ENCODE peak calls at places on chromosomes 13 and 19, in ten cellular contexts. One of them, this sample, is unnamed.

GRCh38 chr19:14061751-14062557 is at the start of gene PALM3:
- DNase-seq in RPMI8226: no peak
- DNase-seq in AG04450: no peak
- DNase-seq in CD8-positive, alpha-beta T cell: no peak
- DNase-seq in T-helper 17 cell: no peak
- DNase-seq in heart right ventricle: no peak
- DNase-seq in small intestine: peak
- DNase-seq in AG04449: no peak
- DNase-seq in colonic mucosa: no peak
- DNase-seq in naive B cell: no peak
- DNase-seq in this sample: no peak

GRCh38 chr13:98291658-98292057 is 114.6 kb upstream of the RNF113B start:
- DNase-seq in RPMI8226: no peak
- DNase-seq in naive B cell: no peak
- DNase-seq in small intestine: no peak
- DNase-seq in heart right ventricle: no peak
- DNase-seq in colonic mucosa: no peak
- DNase-seq in CD8-positive, alpha-beta T cell: no peak
- DNase-seq in AG04450: no peak
- DNase-seq in AG04449: no peak
- DNase-seq in T-helper 17 cell: no peak
- DNase-seq in this sample: peak

GRCh38 chr13:98222081-98222554 is 45.0 kb upstream of the RNF113B start:
- DNase-seq in AG04450: no peak
- DNase-seq in colonic mucosa: peak
- DNase-seq in small intestine: peak
- DNase-seq in AG04449: no peak
- DNase-seq in RPMI8226: no peak
- DNase-seq in heart right ventricle: no peak
- DNase-seq in naive B cell: no peak
- DNase-seq in CD8-positive, alpha-beta T cell: no peak
- DNase-seq in T-helper 17 cell: no peak
- DNase-seq in this sample: peak

GRCh38 chr19:42421101-42421500 is 6.1 kb downstream of the LIPE start:
- DNase-seq in T-helper 17 cell: no peak
- DNase-seq in small intestine: no peak
- DNase-seq in naive B cell: no peak
- DNase-seq in heart right ventricle: no peak
- DNase-seq in colonic mucosa: no peak
- DNase-seq in AG04449: no peak
- DNase-seq in AG04450: no peak
- DNase-seq in RPMI8226: no peak
- DNase-seq in CD8-positive, alpha-beta T cell: no peak
- DNase-seq in this sample: no peak

GRCh38 chr13:113964251-113964995 is 9.5 kb downstream of the C13orf46 start:
- DNase-seq in CD8-positive, alpha-beta T cell: no peak
- DNase-seq in heart right ventricle: no peak
- DNase-seq in AG04449: no peak
- DNase-seq in naive B cell: no peak
- DNase-seq in RPMI8226: no peak
- DNase-seq in AG04450: no peak
- DNase-seq in colonic mucosa: no peak
- DNase-seq in small intestine: no peak
- DNase-seq in T-helper 17 cell: no peak
- DNase-seq in this sample: no peak

GRCh38 chr13:76048126-76048525 is 412.0 kb downstream of the LMO7 start:
- DNase-seq in heart right ventricle: no peak
- DNase-seq in T-helper 17 cell: no peak
- DNase-seq in colonic mucosa: no peak
- DNase-seq in RPMI8226: no peak
- DNase-seq in AG04449: no peak
- DNase-seq in naive B cell: no peak
- DNase-seq in AG04450: no peak
- DNase-seq in CD8-positive, alpha-beta T cell: no peak
- DNase-seq in small intestine: no peak
- DNase-seq in this sample: no peak

GRCh38 chr19:16654151-16654550 is 5.8 kb downstream of the SMIM7 start:
- DNase-seq in AG04450: no peak
- DNase-seq in RPMI8226: no peak
- DNase-seq in colonic mucosa: no peak
- DNase-seq in CD8-positive, alpha-beta T cell: no peak
- DNase-seq in small intestine: no peak
- DNase-seq in naive B cell: no peak
- DNase-seq in AG04449: no peak
- DNase-seq in heart right ventricle: no peak
- DNase-seq in T-helper 17 cell: no peak
- DNase-seq in this sample: peak

GRCh38 chr19:38534574-38534973 is 83.2 kb downstream of the MAP4K1 start:
- DNase-seq in small intestine: no peak
- DNase-seq in naive B cell: no peak
- DNase-seq in colonic mucosa: no peak
- DNase-seq in CD8-positive, alpha-beta T cell: no peak
- DNase-seq in RPMI8226: no peak
- DNase-seq in T-helper 17 cell: no peak
- DNase-seq in AG04450: no peak
- DNase-seq in heart right ventricle: no peak
- DNase-seq in AG04449: no peak
- DNase-seq in this sample: no peak

GRCh38 chr13:90618133-90618532 is 729.4 kb upstream of the MIR17HG start:
- DNase-seq in T-helper 17 cell: no peak
- DNase-seq in CD8-positive, alpha-beta T cell: no peak
- DNase-seq in small intestine: no peak
- DNase-seq in naive B cell: no peak
- DNase-seq in AG04450: no peak
- DNase-seq in RPMI8226: peak
- DNase-seq in AG04449: no peak
- DNase-seq in colonic mucosa: no peak
- DNase-seq in heart right ventricle: no peak
- DNase-seq in this sample: peak

GRCh38 chr13:30429721-30430694 is 7.7 kb downstream of the UBE2L5 start:
- DNase-seq in RPMI8226: no peak
- DNase-seq in CD8-positive, alpha-beta T cell: no peak
- DNase-seq in AG04449: peak
- DNase-seq in small intestine: no peak
- DNase-seq in AG04450: peak
- DNase-seq in T-helper 17 cell: no peak
- DNase-seq in naive B cell: no peak
- DNase-seq in heart right ventricle: no peak
- DNase-seq in colonic mucosa: no peak
- DNase-seq in this sample: no peak

GRCh38 chr19:16293133-16294085 is 31.2 kb upstream of the KLF2 start:
- DNase-seq in naive B cell: no peak
- DNase-seq in CD8-positive, alpha-beta T cell: no peak
- DNase-seq in heart right ventricle: peak
- DNase-seq in RPMI8226: peak
- DNase-seq in small intestine: peak
- DNase-seq in colonic mucosa: peak
- DNase-seq in T-helper 17 cell: no peak
- DNase-seq in AG04449: peak
- DNase-seq in AG04450: peak
- DNase-seq in this sample: no peak

GRCh38 chr13:30715837-30716236 is 19.5 kb upstream of the ALOX5AP start:
- DNase-seq in colonic mucosa: no peak
- DNase-seq in heart right ventricle: peak
- DNase-seq in RPMI8226: no peak
- DNase-seq in small intestine: no peak
- DNase-seq in naive B cell: no peak
- DNase-seq in AG04449: no peak
- DNase-seq in CD8-positive, alpha-beta T cell: no peak
- DNase-seq in T-helper 17 cell: no peak
- DNase-seq in AG04450: no peak
- DNase-seq in this sample: no peak

GRCh38 chr19:1521636-1522035 is 2.2 kb upstream of the PLK5 start:
- DNase-seq in small intestine: no peak
- DNase-seq in T-helper 17 cell: no peak
- DNase-seq in colonic mucosa: no peak
- DNase-seq in AG04449: no peak
- DNase-seq in AG04450: no peak
- DNase-seq in heart right ventricle: peak
- DNase-seq in CD8-positive, alpha-beta T cell: no peak
- DNase-seq in naive B cell: no peak
- DNase-seq in RPMI8226: no peak
- DNase-seq in this sample: no peak

GRCh38 chr19:6802336-6803035 is 30.0 kb downstream of the VAV1 start:
- DNase-seq in CD8-positive, alpha-beta T cell: peak
- DNase-seq in AG04449: no peak
- DNase-seq in RPMI8226: peak
- DNase-seq in heart right ventricle: peak
- DNase-seq in colonic mucosa: peak
- DNase-seq in T-helper 17 cell: peak
- DNase-seq in naive B cell: peak
- DNase-seq in AG04450: no peak
- DNase-seq in small intestine: peak
- DNase-seq in this sample: no peak

GRCh38 chr19:6453951-6454565 is 5.5 kb downstream of the SLC25A23 start:
- DNase-seq in heart right ventricle: no peak
- DNase-seq in AG04449: no peak
- DNase-seq in RPMI8226: no peak
- DNase-seq in AG04450: no peak
- DNase-seq in naive B cell: no peak
- DNase-seq in colonic mucosa: no peak
- DNase-seq in T-helper 17 cell: no peak
- DNase-seq in CD8-positive, alpha-beta T cell: no peak
- DNase-seq in small intestine: no peak
- DNase-seq in this sample: no peak

GRCh38 chr13:97564929-97565328 is 131.0 kb downstream of the RAP2A start:
- DNase-seq in naive B cell: no peak
- DNase-seq in RPMI8226: no peak
- DNase-seq in AG04449: no peak
- DNase-seq in small intestine: no peak
- DNase-seq in T-helper 17 cell: no peak
- DNase-seq in AG04450: no peak
- DNase-seq in heart right ventricle: no peak
- DNase-seq in CD8-positive, alpha-beta T cell: no peak
- DNase-seq in colonic mucosa: no peak
- DNase-seq in this sample: no peak

GRCh38 chr19:1871140-1871597 is 7.8 kb upstream of the KLF16 start:
- DNase-seq in naive B cell: no peak
- DNase-seq in AG04449: no peak
- DNase-seq in AG04450: no peak
- DNase-seq in colonic mucosa: no peak
- DNase-seq in RPMI8226: no peak
- DNase-seq in CD8-positive, alpha-beta T cell: no peak
- DNase-seq in T-helper 17 cell: no peak
- DNase-seq in heart right ventricle: no peak
- DNase-seq in small intestine: no peak
- DNase-seq in this sample: no peak

GRCh38 chr13:22311734-22312404 is 641.0 kb downstream of the FGF9 start:
- DNase-seq in heart right ventricle: peak
- DNase-seq in CD8-positive, alpha-beta T cell: no peak
- DNase-seq in small intestine: no peak
- DNase-seq in AG04449: no peak
- DNase-seq in colonic mucosa: no peak
- DNase-seq in RPMI8226: no peak
- DNase-seq in naive B cell: no peak
- DNase-seq in T-helper 17 cell: no peak
- DNase-seq in AG04450: no peak
- DNase-seq in this sample: peak

GRCh38 chr13:104460553-104460952 is 1394.3 kb upstream of the SLC10A2 start:
- DNase-seq in CD8-positive, alpha-beta T cell: no peak
- DNase-seq in AG04450: no peak
- DNase-seq in T-helper 17 cell: no peak
- DNase-seq in small intestine: no peak
- DNase-seq in heart right ventricle: no peak
- DNase-seq in colonic mucosa: no peak
- DNase-seq in RPMI8226: no peak
- DNase-seq in naive B cell: no peak
- DNase-seq in AG04449: no peak
- DNase-seq in this sample: no peak

GRCh38 chr19:41350735-41351338 is 2.9 kb downstream of the TGFB1 start:
- DNase-seq in CD8-positive, alpha-beta T cell: no peak
- DNase-seq in colonic mucosa: no peak
- DNase-seq in heart right ventricle: peak
- DNase-seq in AG04450: no peak
- DNase-seq in RPMI8226: no peak
- DNase-seq in small intestine: peak
- DNase-seq in T-helper 17 cell: no peak
- DNase-seq in AG04449: no peak
- DNase-seq in naive B cell: no peak
- DNase-seq in this sample: no peak

GRCh38 chr13:100130092-100130491 is 41.2 kb downstream of the PCCA start:
- DNase-seq in T-helper 17 cell: no peak
- DNase-seq in naive B cell: no peak
- DNase-seq in heart right ventricle: peak
- DNase-seq in AG04450: no peak
- DNase-seq in CD8-positive, alpha-beta T cell: no peak
- DNase-seq in small intestine: no peak
- DNase-seq in AG04449: no peak
- DNase-seq in RPMI8226: no peak
- DNase-seq in colonic mucosa: no peak
- DNase-seq in this sample: peak

GRCh38 chr19:18889949-18890745 is 5.8 kb downstream of the CERS1 start:
- DNase-seq in AG04449: no peak
- DNase-seq in colonic mucosa: no peak
- DNase-seq in small intestine: no peak
- DNase-seq in RPMI8226: no peak
- DNase-seq in naive B cell: no peak
- DNase-seq in T-helper 17 cell: no peak
- DNase-seq in AG04450: no peak
- DNase-seq in heart right ventricle: no peak
- DNase-seq in CD8-positive, alpha-beta T cell: no peak
- DNase-seq in this sample: no peak

GRCh38 chr19:42683917-42684513 is 56.3 kb downstream of the PSG3 start:
- DNase-seq in CD8-positive, alpha-beta T cell: no peak
- DNase-seq in heart right ventricle: no peak
- DNase-seq in naive B cell: no peak
- DNase-seq in small intestine: peak
- DNase-seq in AG04449: no peak
- DNase-seq in T-helper 17 cell: peak
- DNase-seq in AG04450: no peak
- DNase-seq in RPMI8226: peak
- DNase-seq in colonic mucosa: no peak
- DNase-seq in this sample: no peak

GRCh38 chr13:25876256-25876655 is 175.6 kb downstream of the SHISA2 start:
- DNase-seq in CD8-positive, alpha-beta T cell: no peak
- DNase-seq in T-helper 17 cell: no peak
- DNase-seq in colonic mucosa: no peak
- DNase-seq in naive B cell: no peak
- DNase-seq in AG04450: no peak
- DNase-seq in RPMI8226: no peak
- DNase-seq in small intestine: no peak
- DNase-seq in heart right ventricle: no peak
- DNase-seq in AG04449: no peak
- DNase-seq in this sample: no peak

GRCh38 chr13:99736541-99736940 is 235.0 kb downstream of the ZIC5 start:
- DNase-seq in CD8-positive, alpha-beta T cell: no peak
- DNase-seq in T-helper 17 cell: no peak
- DNase-seq in small intestine: no peak
- DNase-seq in RPMI8226: no peak
- DNase-seq in heart right ventricle: no peak
- DNase-seq in colonic mucosa: no peak
- DNase-seq in AG04450: no peak
- DNase-seq in naive B cell: no peak
- DNase-seq in AG04449: no peak
- DNase-seq in this sample: no peak

GRCh38 chr19:57563547-57563946 is 3.9 kb upstream of the ZNF550 start:
- DNase-seq in naive B cell: no peak
- DNase-seq in T-helper 17 cell: no peak
- DNase-seq in AG04449: no peak
- DNase-seq in small intestine: no peak
- DNase-seq in AG04450: no peak
- DNase-seq in RPMI8226: no peak
- DNase-seq in CD8-positive, alpha-beta T cell: no peak
- DNase-seq in heart right ventricle: no peak
- DNase-seq in colonic mucosa: no peak
- DNase-seq in this sample: no peak

GRCh38 chr19:49836176-49837008 is 14.6 kb upstream of the PTOV1 start:
- DNase-seq in CD8-positive, alpha-beta T cell: no peak
- DNase-seq in heart right ventricle: no peak
- DNase-seq in AG04449: no peak
- DNase-seq in RPMI8226: no peak
- DNase-seq in small intestine: no peak
- DNase-seq in naive B cell: no peak
- DNase-seq in AG04450: no peak
- DNase-seq in colonic mucosa: no peak
- DNase-seq in T-helper 17 cell: no peak
- DNase-seq in this sample: no peak

GRCh38 chr13:106432636-106433035 is 102.8 kb downstream of the EFNB2 start:
- DNase-seq in CD8-positive, alpha-beta T cell: no peak
- DNase-seq in colonic mucosa: no peak
- DNase-seq in small intestine: no peak
- DNase-seq in RPMI8226: no peak
- DNase-seq in T-helper 17 cell: no peak
- DNase-seq in naive B cell: no peak
- DNase-seq in AG04449: no peak
- DNase-seq in AG04450: no peak
- DNase-seq in heart right ventricle: no peak
- DNase-seq in this sample: no peak

This sample was measured in NCI-H69.